ENCODE peak calls at places on chromosomes 2 and 18, in eight cellular contexts. H, F, C, Q, R, Z, N and K are unnamed samples.

GRCh38 chr2:228600265-228600664 is 418.8 kb upstream of the SPHKAP start:
- DNase-seq in H (no peak), F (no peak), C (no peak), Q (no peak), R (no peak), Z (no peak), N (no peak), K (no peak)

GRCh38 chr2:47118581-47118980 is 36.5 kb downstream of the STPG4 start:
- DNase-seq in H (no peak), F (no peak), C (no peak), Q (no peak), R (no peak), Z (no peak), N (no peak), K (no peak)

GRCh38 chr2:239836021-239836765 is 188.9 kb downstream of the NDUFA10 start:
- DNase-seq in H (no peak), F (no peak), C (no peak), Q (no peak), R (no peak), Z (no peak), N (no peak), K (no peak)

GRCh38 chr2:72165792-72166191 is 18.1 kb upstream of the CYP26B1 start:
- DNase-seq in H (no peak), F (no peak), C (no peak), Q (no peak), R (no peak), Z (no peak), N (no peak), K (no peak)

GRCh38 chr18:34077599-34077998 is 147.1 kb downstream of the NOL4 start:
- DNase-seq in H (no peak), F (no peak), C (no peak), Q (no peak), R (no peak), Z (no peak), N (no peak), K (no peak)

GRCh38 chr2:163045830-163046229 is 207.3 kb upstream of the KCNH7 start:
- DNase-seq in H (no peak), F (no peak), C (no peak), Q (no peak), R (no peak), Z (no peak), N (no peak), K (no peak)

GRCh38 chr2:202104286-202104870 is 31.3 kb downstream of the KIAA2012 start:
- DNase-seq in H (peak; percentile 69), F (no peak), C (peak; percentile 40), Q (peak; percentile 57), R (no peak), Z (peak; percentile 39), N (no peak), K (peak; percentile 60)

GRCh38 chr18:76545433-76546281 is 50.6 kb upstream of the ZNF516 start:
- DNase-seq in H (no peak), F (no peak), C (no peak), Q (no peak), R (no peak), Z (no peak), N (no peak), K (no peak)

GRCh38 chr2:18124126-18124835 is 245.8 kb downstream of the KCNS3 start:
- DNase-seq in H (no peak), F (no peak), C (no peak), Q (no peak), R (no peak), Z (no peak), N (no peak), K (no peak)

GRCh38 chr2:98472132-98472650 is 27.5 kb downstream of the INPP4A start:
- DNase-seq in H (no peak), F (no peak), C (no peak), Q (no peak), R (no peak), Z (no peak), N (no peak), K (no peak)
- H3K4me1 ChIP-seq in H (no peaks in the 10 kb centered on the region), F (peaks cover 72% of the 10 kb centered on the region), C (no peaks in the 10 kb centered on the region), Q (peaks cover 34% of the 10 kb centered on the region), R (peaks cover 27% of the 10 kb centered on the region), Z (no peaks in the 10 kb centered on the region), N (peaks cover 52% of the 10 kb centered on the region), K (peaks cover 51% of the 10 kb centered on the region)

GRCh38 chr18:57793630-57793986 is 9.5 kb downstream of the ATP8B1 start:
- DNase-seq in H (no peak), F (no peak), C (no peak), Q (no peak), R (no peak), Z (no peak), N (no peak), K (no peak)

GRCh38 chr18:57792741-57793629 is 10.1 kb downstream of the ATP8B1 start:
- DNase-seq in H (no peak), F (no peak), C (no peak), Q (no peak), R (no peak), Z (no peak), N (no peak), K (no peak)

GRCh38 chr18:57798713-57799373 is 4.3 kb downstream of the ATP8B1 start:
- DNase-seq in H (no peak), F (no peak), C (no peak), Q (no peak), R (no peak), Z (no peak), N (no peak), K (no peak)

GRCh38 chr18:57794951-57795728 is 8.0 kb downstream of the ATP8B1 start:
- DNase-seq in H (no peak), F (no peak), C (no peak), Q (peak; percentile 56), R (no peak), Z (no peak), N (no peak), K (no peak)

GRCh38 chr18:57797209-57797651 is 5.9 kb downstream of the ATP8B1 start:
- DNase-seq in H (peak; percentile 83), F (no peak), C (no peak), Q (peak; percentile 84), R (no peak), Z (no peak), N (no peak), K (no peak)
- H3K4me3 ChIP-seq in H (peak overlapping the region; percentile 23), F (no peak overlapping the region), C (no peak overlapping the region), Q (peak overlapping the region; percentile 12), R (no peak overlapping the region), Z (no peak overlapping the region), N (no peak overlapping the region), K (no peak overlapping the region)

DNA sequence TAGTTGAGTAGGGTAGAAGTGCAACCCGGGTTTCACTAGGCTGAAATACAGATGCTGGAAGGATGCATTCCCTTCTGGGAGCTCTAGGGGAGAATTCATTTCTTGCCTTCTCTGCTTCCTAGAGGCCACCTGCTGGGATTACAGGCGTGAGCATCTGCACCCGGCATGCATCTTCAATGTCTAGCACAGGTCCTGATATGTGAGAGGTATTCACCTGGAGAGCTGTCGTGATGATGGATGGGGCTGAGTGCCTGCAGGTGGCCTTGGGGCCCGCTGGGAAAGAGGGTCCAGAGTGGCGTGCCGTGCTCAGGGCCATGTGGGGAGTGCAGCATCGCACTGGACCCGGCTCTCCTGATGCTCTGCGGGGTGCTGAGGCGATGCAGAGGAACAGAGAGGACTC is 6.6 kb upstream of the NTSR2 start:
- DNase-seq in H (no peak), F (no peak), C (no peak), Q (no peak), R (no peak), Z (no peak), N (no peak), K (no peak)
- TF ChIP-seq CTCF in H (no peak), F (no peak), C (no peak), Q (no peak), R (no peak), Z (no peak), N (no peak), K (no peak)

GRCh38 chr2:85423525-85423924 is 5.0 kb downstream of the SH2D6 start:
- DNase-seq in H (no peak), F (no peak), C (no peak), Q (no peak), R (peak; percentile 10), Z (no peak), N (no peak), K (no peak)
- H3K4me1 ChIP-seq in H (peaks cover 11% of the 10 kb centered on the region), F (peaks cover 32% of the 10 kb centered on the region), C (peaks cover 26% of the 10 kb centered on the region), Q (peaks cover 15% of the 10 kb centered on the region), R (peaks cover 20% of the 10 kb centered on the region), Z (peaks cover 22% of the 10 kb centered on the region), N (peaks cover 35% of the 10 kb centered on the region), K (peaks cover 30% of the 10 kb centered on the region)

GRCh38 chr2:65351234-65351947 is 81.0 kb downstream of the SPRED2 start:
- DNase-seq in H (no peak), F (no peak), C (no peak), Q (no peak), R (no peak), Z (no peak), N (no peak), K (no peak)
- H3K4me3 ChIP-seq in H (no peak overlapping the region), F (no peak overlapping the region), C (no peak overlapping the region), Q (no peak overlapping the region), R (no peak overlapping the region), Z (peak overlapping the region; percentile 9), N (no peak overlapping the region), K (no peak overlapping the region)

GRCh38 chr18:31101148-31102019 is 837 bp downstream of the DSC2 start:
- DNase-seq in H (peak; percentile 88), F (no peak), C (no peak), Q (peak; percentile 73), R (peak; percentile 25), Z (no peak), N (peak; percentile 84), K (peak; percentile 89)
- TF ChIP-seq CTCF in H (no peak), F (no peak), C (no peak), Q (no peak), R (no peak), Z (no peak), N (peak; percentile 5), K (no peak)

GRCh38 chr2:30230855-30231725 is at the start of gene LBH:
- DNase-seq in H (peak; percentile 78), F (peak; percentile 37), C (no peak), Q (peak; percentile 82), R (peak; percentile 64), Z (peak; percentile 57), N (peak; percentile 90), K (peak; percentile 81)

GRCh38 chr2:30231726-30232026 is 342 bp downstream of the LBH start:
- DNase-seq in H (no peak), F (peak; percentile 32), C (no peak), Q (no peak), R (no peak), Z (no peak), N (no peak), K (no peak)

GRCh38 chr2:30232027-30232800 is 880 bp downstream of the LBH start:
- DNase-seq in H (peak; percentile 68), F (no peak), C (no peak), Q (peak; percentile 59), R (no peak), Z (peak; percentile 24), N (peak; percentile 53), K (peak; percentile 72)

GRCh38 chr2:30229596-30229995 is 1.7 kb upstream of the LBH start:
- DNase-seq in H (no peak), F (no peak), C (no peak), Q (no peak), R (no peak), Z (no peak), N (no peak), K (no peak)

GRCh38 chr2:30230479-30230854 is 867 bp upstream of the LBH start:
- DNase-seq in H (no peak), F (no peak), C (no peak), Q (no peak), R (no peak), Z (peak; percentile 41), N (peak; percentile 48), K (no peak)
- H3K4me1 ChIP-seq in H (peaks cover 6% of the 10 kb centered on the region), F (peaks cover 67% of the 10 kb centered on the region), C (no peaks in the 10 kb centered on the region), Q (peaks cover 11% of the 10 kb centered on the region), R (peaks cover 12% of the 10 kb centered on the region), Z (peaks cover 27% of the 10 kb centered on the region), N (peaks cover 67% of the 10 kb centered on the region), K (peaks cover 53% of the 10 kb centered on the region)